ENCODE peak calls at places on chromosomes 6 and 20, in six cellular contexts. One of them, this sample, is unnamed.

GRCh38 chr6:134230087-134230717 is 87.7 kb downstream of the SGK1 start:
- DNase-seq in ovary: no peak
- DNase-seq in tibial nerve: no peak
- DNase-seq in activated B cell treated with CpG ODN at 0.5 μM for 24 hours: no peak
- DNase-seq in kidney epithelial cell: no peak
- DNase-seq in AG10803: no peak
- DNase-seq in this sample: no peak

GRCh38 chr20:12098411-12098810 is 180.7 kb downstream of the BTBD3 start:
- DNase-seq in activated B cell treated with CpG ODN at 0.5 μM for 24 hours: no peak
- DNase-seq in kidney epithelial cell: no peak
- DNase-seq in ovary: no peak
- DNase-seq in tibial nerve: no peak
- DNase-seq in AG10803: no peak
- DNase-seq in this sample: no peak

GRCh38 chr6:137571854-137572253 is 77.7 kb upstream of the OLIG3 start:
- DNase-seq in ovary: no peak
- DNase-seq in AG10803: peak
- DNase-seq in kidney epithelial cell: no peak
- DNase-seq in tibial nerve: peak
- DNase-seq in activated B cell treated with CpG ODN at 0.5 μM for 24 hours: no peak
- DNase-seq in this sample: no peak

GRCh38 chr20:38885357-38885756 is 40.9 kb upstream of the FAM83D start:
- DNase-seq in ovary: no peak
- DNase-seq in activated B cell treated with CpG ODN at 0.5 μM for 24 hours: no peak
- DNase-seq in AG10803: no peak
- DNase-seq in kidney epithelial cell: no peak
- DNase-seq in tibial nerve: no peak
- DNase-seq in this sample: no peak

GRCh38 chr6:20340056-20340455 is 61.6 kb upstream of the E2F3 start:
- DNase-seq in activated B cell treated with CpG ODN at 0.5 μM for 24 hours: no peak
- DNase-seq in tibial nerve: no peak
- DNase-seq in AG10803: no peak
- DNase-seq in ovary: no peak
- DNase-seq in kidney epithelial cell: no peak
- DNase-seq in this sample: no peak

GRCh38 chr20:61845276-61845675 is 220.4 kb downstream of the TAF4 start:
- DNase-seq in activated B cell treated with CpG ODN at 0.5 μM for 24 hours: no peak
- DNase-seq in tibial nerve: no peak
- DNase-seq in AG10803: no peak
- DNase-seq in ovary: no peak
- DNase-seq in kidney epithelial cell: no peak
- DNase-seq in this sample: no peak

GRCh38 chr20:38426498-38426897 is 8.6 kb downstream of the SNHG17 start:
- DNase-seq in activated B cell treated with CpG ODN at 0.5 μM for 24 hours: no peak
- DNase-seq in tibial nerve: no peak
- DNase-seq in AG10803: no peak
- DNase-seq in ovary: no peak
- DNase-seq in kidney epithelial cell: no peak
- DNase-seq in this sample: no peak

GRCh38 chr6:167879612-167880011 is 52.9 kb downstream of the AFDN start:
- DNase-seq in AG10803: no peak
- DNase-seq in kidney epithelial cell: no peak
- DNase-seq in tibial nerve: no peak
- DNase-seq in activated B cell treated with CpG ODN at 0.5 μM for 24 hours: no peak
- DNase-seq in ovary: no peak
- DNase-seq in this sample: no peak

GRCh38 chr6:143099647-143100046 is 39.0 kb downstream of the AIG1 start:
- DNase-seq in AG10803: no peak
- DNase-seq in kidney epithelial cell: no peak
- DNase-seq in activated B cell treated with CpG ODN at 0.5 μM for 24 hours: no peak
- DNase-seq in ovary: no peak
- DNase-seq in tibial nerve: no peak
- DNase-seq in this sample: no peak

GRCh38 chr6:168711666-168712300 is 270.8 kb downstream of the SMOC2 start:
- DNase-seq in ovary: peak
- DNase-seq in tibial nerve: no peak
- DNase-seq in kidney epithelial cell: no peak
- DNase-seq in AG10803: no peak
- DNase-seq in activated B cell treated with CpG ODN at 0.5 μM for 24 hours: no peak
- DNase-seq in this sample: no peak

GRCh38 chr6:170453586-170454511 is 99.3 kb downstream of the PSMB1 start:
- DNase-seq in activated B cell treated with CpG ODN at 0.5 μM for 24 hours: no peak
- DNase-seq in AG10803: no peak
- DNase-seq in ovary: no peak
- DNase-seq in tibial nerve: no peak
- DNase-seq in kidney epithelial cell: no peak
- DNase-seq in this sample: no peak

GRCh38 chr6:154548130-154548830 is 37.8 kb upstream of the CNKSR3 start:
- DNase-seq in AG10803: peak
- DNase-seq in tibial nerve: peak
- DNase-seq in activated B cell treated with CpG ODN at 0.5 μM for 24 hours: no peak
- DNase-seq in ovary: peak
- DNase-seq in kidney epithelial cell: no peak
- DNase-seq in this sample: no peak

GRCh38 chr6:43284986-43285385 is 13.1 kb upstream of the SLC22A7 start:
- DNase-seq in AG10803: no peak
- DNase-seq in tibial nerve: no peak
- DNase-seq in activated B cell treated with CpG ODN at 0.5 μM for 24 hours: no peak
- DNase-seq in ovary: no peak
- DNase-seq in kidney epithelial cell: no peak
- DNase-seq in this sample: no peak

GRCh38 chr6:85824329-85824728 is 181.6 kb upstream of the SYNCRIP start:
- DNase-seq in AG10803: no peak
- DNase-seq in ovary: no peak
- DNase-seq in kidney epithelial cell: no peak
- DNase-seq in tibial nerve: no peak
- DNase-seq in activated B cell treated with CpG ODN at 0.5 μM for 24 hours: no peak
- DNase-seq in this sample: no peak

GRCh38 chr6:135722679-135723078 is 128.8 kb upstream of the PDE7B start:
- DNase-seq in activated B cell treated with CpG ODN at 0.5 μM for 24 hours: no peak
- DNase-seq in kidney epithelial cell: peak
- DNase-seq in tibial nerve: no peak
- DNase-seq in ovary: no peak
- DNase-seq in AG10803: peak
- DNase-seq in this sample: peak

GRCh38 chr6:81031429-81031828 is 721.1 kb downstream of the TENT5A start:
- DNase-seq in activated B cell treated with CpG ODN at 0.5 μM for 24 hours: no peak
- DNase-seq in ovary: no peak
- DNase-seq in kidney epithelial cell: no peak
- DNase-seq in AG10803: no peak
- DNase-seq in tibial nerve: no peak
- DNase-seq in this sample: no peak

GRCh38 chr6:14396826-14397517 is 279.4 kb downstream of the CD83 start:
- DNase-seq in ovary: no peak
- DNase-seq in activated B cell treated with CpG ODN at 0.5 μM for 24 hours: peak
- DNase-seq in AG10803: peak
- DNase-seq in tibial nerve: no peak
- DNase-seq in kidney epithelial cell: peak
- DNase-seq in this sample: no peak

GRCh38 chr20:856361-856775 is 22.9 kb downstream of the FAM110A start:
- DNase-seq in ovary: no peak
- DNase-seq in tibial nerve: no peak
- DNase-seq in kidney epithelial cell: peak
- DNase-seq in AG10803: peak
- DNase-seq in activated B cell treated with CpG ODN at 0.5 μM for 24 hours: no peak
- DNase-seq in this sample: peak

GRCh38 chr6:36195471-36196048 is 984 bp upstream of the BRPF3 start:
- DNase-seq in AG10803: no peak
- DNase-seq in ovary: no peak
- DNase-seq in tibial nerve: no peak
- DNase-seq in kidney epithelial cell: no peak
- DNase-seq in activated B cell treated with CpG ODN at 0.5 μM for 24 hours: no peak
- DNase-seq in this sample: no peak

GRCh38 chr6:109892451-109893435 is 85.4 kb upstream of the GPR6 start:
- DNase-seq in tibial nerve: no peak
- DNase-seq in kidney epithelial cell: peak
- DNase-seq in activated B cell treated with CpG ODN at 0.5 μM for 24 hours: no peak
- DNase-seq in AG10803: no peak
- DNase-seq in ovary: no peak
- DNase-seq in this sample: no peak

GRCh38 chr20:49964964-49965780 is 17.6 kb upstream of the SNAI1 start:
- DNase-seq in tibial nerve: no peak
- DNase-seq in AG10803: no peak
- DNase-seq in ovary: no peak
- DNase-seq in activated B cell treated with CpG ODN at 0.5 μM for 24 hours: no peak
- DNase-seq in kidney epithelial cell: no peak
- DNase-seq in this sample: no peak

GRCh38 chr20:5863040-5863811 is 87.1 kb downstream of the TRMT6 start:
- DNase-seq in kidney epithelial cell: no peak
- DNase-seq in ovary: peak
- DNase-seq in tibial nerve: no peak
- DNase-seq in AG10803: peak
- DNase-seq in activated B cell treated with CpG ODN at 0.5 μM for 24 hours: no peak
- DNase-seq in this sample: peak

GRCh38 chr20:50582591-50583234 is 72.5 kb downstream of the PTPN1 start:
- DNase-seq in activated B cell treated with CpG ODN at 0.5 μM for 24 hours: no peak
- DNase-seq in kidney epithelial cell: no peak
- DNase-seq in ovary: peak
- DNase-seq in tibial nerve: no peak
- DNase-seq in AG10803: no peak
- DNase-seq in this sample: no peak

GRCh38 chr6:42199106-42199981 is 4.6 kb upstream of the GUCA1B start:
- DNase-seq in ovary: no peak
- DNase-seq in tibial nerve: no peak
- DNase-seq in kidney epithelial cell: no peak
- DNase-seq in activated B cell treated with CpG ODN at 0.5 μM for 24 hours: no peak
- DNase-seq in AG10803: peak
- DNase-seq in this sample: peak

GRCh38 chr20:8481636-8482035 is 349.6 kb downstream of the PLCB1 start:
- DNase-seq in ovary: no peak
- DNase-seq in kidney epithelial cell: no peak
- DNase-seq in activated B cell treated with CpG ODN at 0.5 μM for 24 hours: no peak
- DNase-seq in AG10803: peak
- DNase-seq in tibial nerve: no peak
- DNase-seq in this sample: no peak

GRCh38 chr20:34639755-34640222 is 37.1 kb downstream of the PIGU start:
- DNase-seq in activated B cell treated with CpG ODN at 0.5 μM for 24 hours: no peak
- DNase-seq in ovary: no peak
- DNase-seq in AG10803: no peak
- DNase-seq in tibial nerve: no peak
- DNase-seq in kidney epithelial cell: no peak
- DNase-seq in this sample: no peak

GRCh38 chr20:34037121-34037520 is 43.4 kb downstream of the RALY start:
- DNase-seq in tibial nerve: no peak
- DNase-seq in activated B cell treated with CpG ODN at 0.5 μM for 24 hours: no peak
- DNase-seq in kidney epithelial cell: no peak
- DNase-seq in AG10803: no peak
- DNase-seq in ovary: no peak
- DNase-seq in this sample: no peak

GRCh38 chr20:17650301-17650761 is 31.7 kb downstream of the RRBP1 start:
- DNase-seq in tibial nerve: no peak
- DNase-seq in AG10803: no peak
- DNase-seq in ovary: no peak
- DNase-seq in activated B cell treated with CpG ODN at 0.5 μM for 24 hours: no peak
- DNase-seq in kidney epithelial cell: no peak
- DNase-seq in this sample: no peak

DNA sequence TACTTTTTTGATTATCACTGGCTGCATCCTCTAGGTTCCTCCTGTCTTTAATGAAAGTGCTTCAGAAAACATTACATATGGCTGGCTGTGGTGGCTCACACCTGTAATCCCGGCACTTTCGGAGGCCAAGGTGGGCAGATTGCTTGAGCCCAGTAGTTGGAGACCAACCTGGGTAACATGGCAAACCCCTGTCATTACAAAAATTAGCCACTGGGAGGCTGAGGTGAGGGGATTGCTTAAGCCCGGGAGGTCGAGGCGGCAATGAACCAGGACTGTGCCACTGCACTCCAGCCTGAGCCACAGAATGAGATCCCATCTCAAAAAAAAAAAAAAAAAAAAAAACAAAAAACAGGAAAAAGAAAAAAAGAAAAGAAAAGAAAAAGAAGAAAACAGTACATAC is 35.3 kb downstream of the BEND3 start:
- DNase-seq in activated B cell treated with CpG ODN at 0.5 μM for 24 hours: no peak
- DNase-seq in tibial nerve: no peak
- DNase-seq in AG10803: no peak
- DNase-seq in kidney epithelial cell: no peak
- DNase-seq in ovary: no peak
- DNase-seq in this sample: no peak
- TF ChIP-seq CTCF in activated B cell treated with CpG ODN at 0.5 μM for 24 hours: no peak
- TF ChIP-seq CTCF in tibial nerve: no peak
- TF ChIP-seq CTCF in AG10803: peak
- TF ChIP-seq CTCF in kidney epithelial cell: peak
- TF ChIP-seq CTCF in ovary: no peak
- TF ChIP-seq CTCF in this sample: peak

GRCh38 chr6:32558426-32559057 is 28.5 kb upstream of the HLA-DRB5 start:
- DNase-seq in tibial nerve: no peak
- DNase-seq in ovary: no peak
- DNase-seq in AG10803: no peak
- DNase-seq in activated B cell treated with CpG ODN at 0.5 μM for 24 hours: no peak
- DNase-seq in kidney epithelial cell: no peak
- DNase-seq in this sample: no peak
- TF ChIP-seq CTCF in tibial nerve: no peak
- TF ChIP-seq CTCF in ovary: no peak
- TF ChIP-seq CTCF in AG10803: no peak
- TF ChIP-seq CTCF in activated B cell treated with CpG ODN at 0.5 μM for 24 hours: no peak
- TF ChIP-seq CTCF in kidney epithelial cell: no peak
- TF ChIP-seq CTCF in this sample: no peak

GRCh38 chr20:51712501-51713212 is 55.5 kb downstream of the ATP9A start:
- DNase-seq in ovary: no peak
- DNase-seq in activated B cell treated with CpG ODN at 0.5 μM for 24 hours: no peak
- DNase-seq in tibial nerve: no peak
- DNase-seq in AG10803: peak
- DNase-seq in kidney epithelial cell: no peak
- DNase-seq in this sample: peak
- TF ChIP-seq CTCF in ovary: no peak
- TF ChIP-seq CTCF in activated B cell treated with CpG ODN at 0.5 μM for 24 hours: no peak
- TF ChIP-seq CTCF in tibial nerve: no peak
- TF ChIP-seq CTCF in AG10803: peak
- TF ChIP-seq CTCF in kidney epithelial cell: peak
- TF ChIP-seq CTCF in this sample: peak

DNA sequence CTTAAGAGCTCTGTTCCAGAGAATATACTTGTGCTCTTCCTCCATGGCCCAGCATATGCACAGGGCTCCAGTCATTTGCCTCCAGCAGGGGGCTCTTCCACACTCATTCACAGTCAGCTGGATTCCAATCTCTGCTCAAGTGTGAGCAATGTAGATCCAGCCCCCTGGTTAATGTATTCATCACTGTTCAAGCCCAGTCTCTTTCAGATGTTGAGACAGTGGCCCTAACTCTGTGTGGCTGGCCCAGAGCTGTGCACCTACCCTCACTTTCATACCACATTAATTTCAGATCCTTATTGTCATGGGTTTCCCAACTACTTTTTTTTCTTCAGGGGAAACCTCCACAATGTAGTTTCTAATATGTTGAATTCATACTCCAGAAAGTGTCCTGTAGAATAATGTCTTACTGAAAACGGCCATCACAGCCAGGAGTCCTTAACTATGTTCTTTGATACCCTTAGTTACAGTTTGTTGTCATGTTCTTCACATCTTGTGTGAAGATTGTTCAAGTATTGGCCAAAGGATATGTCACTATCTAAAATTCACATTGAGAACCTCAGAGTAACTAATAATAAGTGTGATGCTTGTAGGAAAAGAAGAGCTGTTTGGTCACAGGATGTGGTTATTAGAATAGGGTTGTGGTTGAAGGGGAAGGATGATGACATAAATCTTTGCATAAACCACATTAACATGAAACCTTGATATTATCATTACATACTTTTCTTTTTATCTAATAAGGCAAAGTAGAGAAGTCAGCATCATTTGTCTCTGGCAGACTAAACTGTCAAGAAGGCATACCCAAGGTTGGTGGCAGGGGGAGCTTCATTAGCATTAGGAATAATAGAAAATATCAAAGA is 14.4 kb upstream of the HLA-DQA1 start:
- DNase-seq in kidney epithelial cell: no peak
- DNase-seq in tibial nerve: peak
- DNase-seq in ovary: peak
- DNase-seq in activated B cell treated with CpG ODN at 0.5 μM for 24 hours: peak
- DNase-seq in AG10803: peak
- DNase-seq in this sample: peak
- TF ChIP-seq CTCF in kidney epithelial cell: peak
- TF ChIP-seq CTCF in tibial nerve: no peak
- TF ChIP-seq CTCF in ovary: no peak
- TF ChIP-seq CTCF in activated B cell treated with CpG ODN at 0.5 μM for 24 hours: no peak
- TF ChIP-seq CTCF in AG10803: no peak
- TF ChIP-seq CTCF in this sample: peak